ENCODE peak calls at places on chromosomes 7 and 10, in ten cellular contexts. E is mammary epithelial cell, Z is lung, W is GM12865, V is HFF-Myc, C is neural progenitor cell, L is cardiac muscle cell, M is fibroblast of pulmonary artery, D is fibroblast of lung, I is prostate gland. B is an unnamed sample.

GRCh38 chr7:51467384-51468017 is 150.9 kb upstream of the COBL start:
- DNase-seq in E (no peak), Z (no peak), W (no peak), V (no peak), C (no peak), L (no peak), M (no peak), D (no peak), I (no peak), B (no peak)

GRCh38 chr10:49184642-49185111 is 3.5 kb downstream of the TMEM273 start:
- DNase-seq in E (no peak), Z (peak), W (no peak), V (no peak), C (no peak), L (no peak), M (no peak), D (no peak), I (no peak), B (no peak)

GRCh38 chr7:51242007-51242691 is 74.5 kb downstream of the COBL start:
- DNase-seq in E (no peak), Z (peak), W (no peak), V (no peak), C (no peak), L (no peak), M (no peak), D (peak), I (no peak), B (no peak)

GRCh38 chr7:75757298-75757676 is 14.7 kb downstream of the CCL26 start:
- DNase-seq in E (no peak), Z (no peak), W (no peak), V (no peak), C (no peak), L (no peak), M (no peak), D (no peak), I (no peak), B (no peak)

GRCh38 chr10:118259288-118259906 is 82.7 kb downstream of the FAM204A start:
- DNase-seq in E (peak), Z (no peak), W (peak), V (no peak), C (peak), L (peak), M (peak), D (peak), I (peak), B (peak)

GRCh38 chr10:72654720-72655119 is 28.8 kb upstream of the MICU1 start:
- DNase-seq in E (no peak), Z (no peak), W (no peak), V (no peak), C (no peak), L (no peak), M (no peak), D (no peak), I (no peak), B (no peak)

GRCh38 chr10:60414877-60415585 is 25.4 kb upstream of the ANK3 start:
- DNase-seq in E (peak), Z (no peak), W (no peak), V (peak), C (peak), L (peak), M (peak), D (peak), I (no peak), B (peak)

GRCh38 chr7:53789741-53790140 is 752.4 kb upstream of the VSTM2A start:
- DNase-seq in E (no peak), Z (no peak), W (no peak), V (no peak), C (no peak), L (no peak), M (no peak), D (no peak), I (no peak), B (no peak)

GRCh38 chr7:83040454-83040853 is 122.2 kb downstream of the PCLO start:
- DNase-seq in E (no peak), Z (no peak), W (no peak), V (no peak), C (no peak), L (no peak), M (no peak), D (no peak), I (no peak), B (no peak)

GRCh38 chr7:26667514-26668133 is 196.8 kb downstream of the SKAP2 start:
- DNase-seq in E (peak), Z (peak), W (peak), V (peak), C (peak), L (peak), M (peak), D (peak), I (peak), B (peak)

GRCh38 chr7:40199076-40199802 is 64.4 kb downstream of the SUGCT start:
- DNase-seq in E (peak), Z (no peak), W (peak), V (no peak), C (peak), L (peak), M (peak), D (peak), I (no peak), B (peak)

GRCh38 chr10:47371629-47372485 is 12.2 kb downstream of the ZNF488 start:
- DNase-seq in E (no peak), Z (peak), W (no peak), V (no peak), C (no peak), L (no peak), M (no peak), D (no peak), I (no peak), B (no peak)

GRCh38 chr7:6028563-6028962 is 2.6 kb upstream of the ANKRD61 start:
- DNase-seq in E (no peak), Z (no peak), W (no peak), V (no peak), C (no peak), L (no peak), M (no peak), D (no peak), I (peak), B (no peak)

GRCh38 chr10:72126872-72127232 is 38.5 kb upstream of the SPOCK2 start:
- DNase-seq in E (no peak), Z (no peak), W (no peak), V (no peak), C (no peak), L (no peak), M (no peak), D (no peak), I (no peak), B (no peak)

GRCh38 chr10:125002423-125003145 is 60.7 kb downstream of the ZRANB1 start:
- DNase-seq in E (no peak), Z (no peak), W (no peak), V (no peak), C (no peak), L (no peak), M (no peak), D (no peak), I (no peak), B (no peak)

GRCh38 chr7:151660141-151660540 is 140.4 kb upstream of the RHEB start:
- DNase-seq in E (no peak), Z (no peak), W (no peak), V (no peak), C (no peak), L (no peak), M (no peak), D (no peak), I (no peak), B (peak)

GRCh38 chr10:24299587-24300258 is 90.8 kb downstream of the KIAA1217 start:
- DNase-seq in E (peak), Z (no peak), W (peak), V (no peak), C (no peak), L (peak), M (peak), D (no peak), I (no peak), B (peak)

GRCh38 chr10:98354491-98354890 is 60.5 kb downstream of the PYROXD2 start:
- DNase-seq in E (no peak), Z (no peak), W (no peak), V (no peak), C (no peak), L (no peak), M (no peak), D (no peak), I (no peak), B (no peak)

DNA sequence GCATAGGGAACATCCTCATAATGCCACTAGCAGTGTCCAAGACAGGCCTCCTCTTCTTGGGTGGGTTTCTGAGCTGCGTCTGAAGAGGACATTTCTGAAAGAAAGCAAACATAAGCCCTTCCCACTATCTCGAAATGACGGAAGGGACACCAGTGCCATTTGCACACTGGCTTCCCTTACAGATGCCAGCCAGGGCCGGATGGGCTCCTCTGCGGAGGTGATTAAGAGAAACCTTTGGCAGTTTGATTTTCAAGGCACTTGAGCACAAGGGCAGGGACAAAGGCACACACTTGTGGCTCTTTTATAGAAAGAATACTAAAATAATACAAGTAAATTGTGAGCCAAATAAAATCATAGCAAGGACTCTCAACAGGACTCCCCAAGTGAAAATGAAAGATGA is 106.6 kb upstream of the CELF2 start:
- DNase-seq in E (no peak), Z (peak), W (no peak), V (no peak), C (no peak), L (no peak), M (no peak), D (no peak), I (no peak), B (no peak)
- H3K4me3 ChIP-seq in E (no peak), Z (no peak), W (no peak), V (no peak), C (no peak), L (no peak), M (peak), D (no peak), I (no peak), B (peak)

DNA sequence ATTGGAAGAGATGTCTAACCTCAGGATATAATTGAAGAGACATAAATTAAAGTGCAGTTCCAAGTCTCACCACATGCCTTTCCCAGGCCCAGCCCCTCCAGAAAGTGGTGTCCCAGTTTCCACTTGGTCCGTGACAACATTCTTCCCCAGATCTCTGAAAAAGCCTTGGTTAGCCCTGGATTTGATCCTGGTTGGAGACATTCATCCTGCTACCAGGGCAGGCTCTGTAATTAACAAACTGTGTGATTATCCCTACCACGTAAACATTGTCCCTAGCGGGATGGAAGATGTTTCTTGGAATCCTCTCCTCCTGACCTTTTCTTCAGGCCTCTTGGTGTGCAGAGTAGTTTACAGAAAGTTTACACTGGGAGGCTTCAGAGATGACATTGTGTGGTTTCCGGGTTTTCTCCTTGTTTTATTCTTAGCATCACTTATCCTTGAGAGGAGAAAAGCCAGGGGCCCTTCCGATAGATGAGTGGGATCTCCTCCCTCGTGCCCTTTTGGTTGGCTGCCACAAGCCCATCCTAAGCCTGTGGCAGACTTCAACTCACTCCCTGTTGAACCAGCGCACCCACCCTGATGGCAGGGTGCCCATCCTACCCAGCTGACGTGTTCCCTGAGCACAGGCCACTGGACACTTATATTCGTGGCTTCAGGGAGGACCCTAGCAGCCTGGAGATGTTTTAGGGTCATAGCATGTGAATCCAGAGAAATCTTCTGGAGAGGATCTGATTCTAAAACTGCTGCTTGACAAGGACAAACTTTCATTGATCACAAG is 83.9 kb downstream of the COL13A1 start:
- DNase-seq in E (no peak), Z (no peak), W (no peak), V (no peak), C (no peak), L (no peak), M (peak), D (no peak), I (no peak), B (no peak)
- TF ChIP-seq CTCF in E (peak), Z (no peak), W (peak), V (peak), C (peak), L (peak), M (peak), D (peak), I (peak), B (peak)

GRCh38 chr10:80410578-80411145 is 2.3 kb downstream of the PRXL2A start:
- DNase-seq in E (no peak), Z (no peak), W (no peak), V (no peak), C (no peak), L (no peak), M (peak), D (no peak), I (no peak), B (no peak)

GRCh38 chr10:80410122-80410521 is 1.8 kb downstream of the PRXL2A start:
- DNase-seq in E (no peak), Z (no peak), W (no peak), V (no peak), C (no peak), L (no peak), M (no peak), D (no peak), I (no peak), B (no peak)

GRCh38 chr10:80412521-80412920 is 4.2 kb downstream of the PRXL2A start:
- DNase-seq in E (no peak), Z (no peak), W (no peak), V (no peak), C (no peak), L (no peak), M (no peak), D (no peak), I (no peak), B (no peak)

GRCh38 chr10:80411681-80412230 is 3.4 kb downstream of the PRXL2A start:
- DNase-seq in E (peak), Z (no peak), W (no peak), V (no peak), C (no peak), L (no peak), M (no peak), D (no peak), I (no peak), B (no peak)

DNA sequence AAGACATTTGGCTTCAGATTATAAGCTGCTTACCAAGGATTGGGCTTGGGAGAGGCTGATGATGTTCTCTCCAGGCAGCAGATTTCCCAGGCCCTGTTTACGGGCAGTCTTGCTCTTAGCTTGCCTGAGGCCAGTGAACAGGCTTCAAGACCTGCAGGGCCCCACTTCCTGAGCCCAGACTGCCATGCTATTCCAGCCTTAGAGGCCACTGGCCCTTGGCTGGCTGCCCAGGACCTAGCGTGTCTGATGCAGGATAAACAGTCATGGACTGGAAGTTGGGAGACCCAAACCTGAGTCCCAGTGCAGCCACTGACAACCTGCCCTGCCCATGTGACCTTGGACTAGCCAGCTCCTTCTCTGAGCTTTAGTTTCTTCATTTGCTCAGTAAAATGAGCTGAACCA is 2.9 kb downstream of the PRXL2A start:
- DNase-seq in E (no peak), Z (no peak), W (no peak), V (no peak), C (no peak), L (no peak), M (peak), D (no peak), I (no peak), B (no peak)
- H3K4me3 ChIP-seq in E (no peak), Z (no peak), W (no peak), V (no peak), C (no peak), L (no peak), M (no peak), D (no peak), I (no peak), B (no peak)

GRCh38 chr7:24764972-24765744 is 7.9 kb upstream of the GSDME start:
- DNase-seq in E (no peak), Z (no peak), W (no peak), V (no peak), C (no peak), L (peak), M (no peak), D (peak), I (no peak), B (peak)

GRCh38 chr7:24769863-24770262 is 12.6 kb upstream of the GSDME start:
- DNase-seq in E (no peak), Z (no peak), W (no peak), V (no peak), C (no peak), L (no peak), M (no peak), D (no peak), I (no peak), B (no peak)

GRCh38 chr7:24769014-24769830 is 12.0 kb upstream of the GSDME start:
- DNase-seq in E (no peak), Z (no peak), W (peak), V (no peak), C (no peak), L (no peak), M (no peak), D (no peak), I (no peak), B (no peak)

GRCh38 chr7:24763303-24763901 is 6.1 kb upstream of the GSDME start:
- DNase-seq in E (no peak), Z (no peak), W (no peak), V (no peak), C (no peak), L (no peak), M (no peak), D (no peak), I (no peak), B (no peak)

GRCh38 chr7:24767878-24768569 is 10.8 kb upstream of the GSDME start:
- DNase-seq in E (no peak), Z (no peak), W (no peak), V (no peak), C (no peak), L (no peak), M (no peak), D (no peak), I (no peak), B (no peak)
- TF ChIP-seq CTCF in E (peak), Z (no peak), W (no peak), V (peak), C (peak), L (no peak), M (peak), D (no peak), I (no peak), B (peak)